ENCODE peak calls at places on chromosomes 4 and X, in six cellular contexts. Q is fibroblast of lung, F is keratinocyte, D is IMR-90, P is MM.1S, S is H9. T is an unnamed sample.

GRCh38 chr4:38621004-38621684 is 42.9 kb upstream of the KLF3 start:
- DNase-seq in Q (peak; percentile 97), F (peak; percentile 36), D (peak; percentile 87), P (no peak), S (no peak), T (peak; percentile 83)

GRCh38 chr4:26220704-26221103 is 100.1 kb upstream of the RBPJ start:
- DNase-seq in Q (peak; percentile 81), F (no peak), D (peak; percentile 83), P (no peak), S (no peak), T (peak; percentile 80)

GRCh38 chrX:23694606-23695005 is 27.3 kb downstream of the PRDX4 start:
- DNase-seq in Q (peak; percentile 62), F (no peak), D (peak; percentile 57), P (peak; percentile 28), S (peak; percentile 39), T (peak; percentile 71)

GRCh38 chr4:88320780-88321373 is 36.5 kb upstream of the PPM1K start:
- DNase-seq in Q (peak; percentile 1), F (no peak), D (no peak), P (peak; percentile 70), S (peak; percentile 28), T (peak; percentile 3)

GRCh38 chr4:115053313-115053712 is 60.1 kb downstream of the NDST4 start:
- DNase-seq in Q (no peak), F (no peak), D (no peak), P (no peak), S (no peak), T (no peak)

GRCh38 chr4:102585329-102585728 is 84.2 kb downstream of the NFKB1 start:
- DNase-seq in Q (no peak), F (no peak), D (peak; percentile 13), P (no peak), S (no peak), T (peak; percentile 33)

GRCh38 chrX:1535241-1536041 is 1.5 kb downstream of the P2RY8 start:
- DNase-seq in Q (no peak), F (no peak), D (no peak), P (peak; percentile 50), S (no peak), T (no peak)

GRCh38 chrX:77484045-77484444 is 36.9 kb downstream of the FGF16 start:
- DNase-seq in Q (no peak), F (no peak), D (no peak), P (no peak), S (no peak), T (no peak)

GRCh38 chr4:60683357-60683756 is 516.8 kb upstream of the ADGRL3 start:
- DNase-seq in Q (peak; percentile 66), F (no peak), D (peak; percentile 94), P (no peak), S (no peak), T (peak; percentile 34)

GRCh38 chrX:44072631-44073030 is 99.4 kb upstream of the NDP start:
- DNase-seq in Q (no peak), F (no peak), D (no peak), P (no peak), S (no peak), T (peak; percentile 22)

GRCh38 chr4:145178740-145179139 is 1.6 kb downstream of the OTUD4 start:
- DNase-seq in Q (no peak), F (no peak), D (no peak), P (peak; percentile 26), S (no peak), T (no peak)

GRCh38 chr4:110197421-110198398 is 705 bp downstream of the ELOVL6 start:
- DNase-seq in Q (peak; percentile 54), F (no peak), D (peak; percentile 39), P (peak; percentile 56), S (peak; percentile 39), T (peak; percentile 65)

GRCh38 chr4:39365931-39366771 is at the start of gene RFC1:
- DNase-seq in Q (peak; percentile 92), F (peak; percentile 32), D (peak; percentile 88), P (peak; percentile 97), S (peak; percentile 95), T (peak; percentile 94)

GRCh38 chrX:49842603-49843002 is 13.5 kb downstream of the PAGE4 start:
- DNase-seq in Q (no peak), F (no peak), D (no peak), P (no peak), S (no peak), T (no peak)

GRCh38 chr4:6415306-6415705 is 57.1 kb downstream of the PPP2R2C start:
- DNase-seq in Q (no peak), F (no peak), D (no peak), P (no peak), S (no peak), T (no peak)

GRCh38 chr4:2067446-2068197 is 8.5 kb downstream of the NAT8L start:
- DNase-seq in Q (no peak), F (no peak), D (no peak), P (no peak), S (no peak), T (no peak)

GRCh38 chr4:98939892-98940298 is 11.0 kb upstream of the EIF4E start:
- DNase-seq in Q (peak; percentile 83), F (no peak), D (peak; percentile 80), P (peak; percentile 25), S (peak; percentile 32), T (peak; percentile 79)

GRCh38 chr4:10659251-10659650 is 25.3 kb downstream of the CLNK start:
- DNase-seq in Q (no peak), F (no peak), D (no peak), P (no peak), S (no peak), T (no peak)

GRCh38 chr4:140296335-140296753 is 77.1 kb upstream of the SCOC start:
- DNase-seq in Q (peak; percentile 94), F (no peak), D (peak; percentile 89), P (no peak), S (no peak), T (peak; percentile 93)

GRCh38 chrX:43655961-43656494 is at the start of gene MAOA:
- DNase-seq in Q (peak; percentile 71), F (no peak), D (no peak), P (no peak), S (peak; percentile 53), T (no peak)

GRCh38 chr4:147596976-147597375 is 20.2 kb upstream of the TMEM184C start:
- DNase-seq in Q (peak; percentile 88), F (no peak), D (peak; percentile 93), P (no peak), S (no peak), T (peak; percentile 83)

GRCh38 chrX:108261541-108262218 is 170.1 kb downstream of the ATG4A start:
- DNase-seq in Q (peak; percentile 92), F (no peak), D (peak; percentile 80), P (no peak), S (no peak), T (peak; percentile 40)

GRCh38 chr4:113659127-113659526 is 102.4 kb downstream of the CAMK2D start:
- DNase-seq in Q (no peak), F (no peak), D (no peak), P (no peak), S (no peak), T (no peak)

GRCh38 chrX:68989865-68990606 is 161.2 kb downstream of the EFNB1 start:
- DNase-seq in Q (peak; percentile 90), F (no peak), D (peak; percentile 82), P (no peak), S (peak; percentile 83), T (peak; percentile 43)

GRCh38 chr4:122765702-122766352 is 33.3 kb downstream of the BBS12 start:
- DNase-seq in Q (peak; percentile 88), F (no peak), D (peak; percentile 91), P (no peak), S (no peak), T (peak; percentile 94)

GRCh38 chrX:44310227-44310626 is 33.2 kb downstream of the EFHC2 start:
- DNase-seq in Q (no peak), F (no peak), D (no peak), P (no peak), S (no peak), T (no peak)

GRCh38 chr4:17111959-17112659 is 213.7 kb upstream of the LDB2 start:
- DNase-seq in Q (no peak), F (no peak), D (no peak), P (no peak), S (peak; percentile 63), T (peak; percentile 21)

GRCh38 chr4:151992755-151993154 is 231.9 kb upstream of the GATB start:
- DNase-seq in Q (no peak), F (no peak), D (no peak), P (no peak), S (no peak), T (no peak)

GRCh38 chr4:151991884-151992166 is 231.0 kb upstream of the GATB start:
- DNase-seq in Q (no peak), F (no peak), D (no peak), P (no peak), S (no peak), T (no peak)

GRCh38 chr4:151991001-151991883 is 230.4 kb upstream of the GATB start:
- DNase-seq in Q (no peak), F (no peak), D (no peak), P (peak; percentile 35), S (no peak), T (no peak)

GRCh38 chr4:151993521-151993920 is 232.7 kb upstream of the GATB start:
- DNase-seq in Q (peak; percentile 11), F (no peak), D (no peak), P (no peak), S (no peak), T (no peak)

DNA sequence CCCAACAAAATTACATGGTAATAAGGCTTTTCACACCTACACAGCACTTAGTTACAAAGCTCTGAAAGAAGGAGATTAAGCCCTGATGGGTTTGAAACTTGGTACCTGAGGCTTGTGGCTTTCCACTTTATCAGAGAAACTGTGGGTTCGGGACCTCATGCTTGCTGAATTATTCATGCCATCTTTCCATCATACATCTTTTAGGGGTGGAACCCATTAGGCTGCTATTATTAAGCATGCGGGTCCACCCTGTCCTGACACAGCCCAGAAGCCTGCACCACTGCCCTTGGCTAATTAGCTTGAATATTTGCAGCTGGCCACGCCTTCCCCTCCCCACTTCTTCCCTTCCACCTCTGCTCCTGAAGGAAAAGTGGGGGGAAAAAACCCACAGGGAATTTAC is 231.5 kb upstream of the GATB start:
- DNase-seq in Q (no peak), F (no peak), D (no peak), P (no peak), S (no peak), T (no peak)
- H3K27ac ChIP-seq in Q (no peak overlapping the region), F (no peak overlapping the region), D (no peak overlapping the region), P (no peak overlapping the region), S (no peak overlapping the region), T (no peak overlapping the region)

GRCh38 chr4:76723373-76723772 is 174.6 kb downstream of the SOWAHB start:
- DNase-seq in Q (peak; percentile 62), F (no peak), D (peak; percentile 63), P (peak; percentile 40), S (no peak), T (peak; percentile 56)
- H3K9ac ChIP-seq in Q (no peak overlapping the region), F (peak overlapping the region; percentile 13), D (peak overlapping the region; percentile 19), P (no peak overlapping the region), S (no peak overlapping the region), T (peak overlapping the region; percentile 65)

DNA sequence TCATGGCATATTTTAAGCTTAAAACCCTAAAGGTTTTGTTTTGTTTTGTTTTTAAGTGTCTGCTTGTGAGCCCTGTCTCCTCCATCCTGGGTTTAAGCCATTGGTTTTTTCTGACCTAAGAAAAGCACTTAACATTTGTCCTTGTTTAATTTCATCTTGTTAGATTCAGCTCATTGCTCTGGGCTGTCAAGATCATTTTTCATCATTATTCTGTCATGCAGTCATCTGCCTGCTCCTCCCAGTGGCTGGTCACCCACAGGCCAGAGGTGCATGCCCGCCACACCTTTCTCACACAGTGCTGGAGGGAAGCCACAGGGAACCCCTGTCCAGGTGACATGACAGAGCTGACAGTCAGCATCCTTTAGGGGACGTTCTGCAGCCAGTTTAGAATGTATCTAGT is 11.7 kb upstream of the REELD1 start:
- DNase-seq in Q (no peak), F (no peak), D (no peak), P (no peak), S (no peak), T (no peak)
- H3K27ac ChIP-seq in Q (no peak overlapping the region), F (no peak overlapping the region), D (no peak overlapping the region), P (no peak overlapping the region), S (no peak overlapping the region), T (no peak overlapping the region)

GRCh38 chrX:153925387-153925738 is 701 bp downstream of the ARHGAP4 start:
- DNase-seq in Q (no peak), F (no peak), D (no peak), P (peak; percentile 81), S (no peak), T (no peak)
- H3K9ac ChIP-seq in Q (no peak overlapping the region), F (no peak overlapping the region), D (no peak overlapping the region), P (peak overlapping the region; percentile 98), S (peak overlapping the region; percentile 25), T (no peak overlapping the region)

T was measured in GM23248.